ENCODE peak calls at places on chromosome 1, in ten cellular contexts. O is type B pancreatic cell; K is Peyer's patch; J is CD8-positive, alpha-beta T cell; Y is transverse colon; W is WTC11; C is mesothelial cell of epicardium; Z is GM12878; N is keratinocyte; E is tibial nerve. G is an unnamed sample.
A peak's percentile ranks its signal among the peaks of the same experiment; 100 is the strongest.

GRCh38 chr1:25744140-25744581 is 55.8 kb upstream of the SELENON start:
- DNase-seq in O (no peak), K (no peak), J (no peak), Y (peak; percentile 61), W (peak; percentile 61), C (no peak), Z (no peak), N (no peak), E (peak; percentile 72), G (no peak)

GRCh38 chr1:102897537-102897936 is 210.8 kb downstream of the COL11A1 start:
- DNase-seq in O (no peak), K (no peak), J (no peak), Y (no peak), W (no peak), C (no peak), Z (no peak), N (no peak), E (no peak), G (no peak)

GRCh38 chr1:182615468-182616129 is 11.4 kb upstream of the RGS16 start:
- DNase-seq in O (no peak), K (peak; percentile 33), J (no peak), Y (no peak), W (peak; percentile 31), C (no peak), Z (no peak), N (no peak), E (peak; percentile 61), G (no peak)

GRCh38 chr1:234970731-234971476 is 157.7 kb downstream of the TOMM20 start:
- DNase-seq in O (no peak), K (peak; percentile 39), J (no peak), Y (peak; percentile 67), W (peak; percentile 76), C (peak; percentile 71), Z (no peak), N (no peak), E (peak; percentile 80), G (no peak)

GRCh38 chr1:223217781-223218180 is 74.7 kb upstream of the TLR5 start:
- DNase-seq in O (peak; percentile 36), K (no peak), J (no peak), Y (no peak), W (no peak), C (peak; percentile 13), Z (no peak), N (no peak), E (no peak), G (no peak)

GRCh38 chr1:210234254-210234747 is 1.7 kb downstream of the SERTAD4 start:
- DNase-seq in O (no peak), K (no peak), J (no peak), Y (no peak), W (peak; percentile 48), C (no peak), Z (no peak), N (no peak), E (no peak), G (no peak)

GRCh38 chr1:186502087-186502486 is 41.2 kb upstream of the PDC start:
- DNase-seq in O (no peak), K (no peak), J (no peak), Y (no peak), W (no peak), C (no peak), Z (no peak), N (no peak), E (no peak), G (no peak)

GRCh38 chr1:42936309-42937078 is 22.2 kb downstream of the SLC2A1 start:
- DNase-seq in O (no peak), K (peak; percentile 39), J (no peak), Y (peak; percentile 67), W (no peak), C (no peak), Z (no peak), N (peak; percentile 92), E (peak; percentile 73), G (no peak)

GRCh38 chr1:1422465-1423244 is 1.6 kb upstream of the ANKRD65 start:
- DNase-seq in O (no peak), K (no peak), J (no peak), Y (no peak), W (peak; percentile 40), C (peak; percentile 50), Z (no peak), N (no peak), E (no peak), G (no peak)

GRCh38 chr1:227315500-227316346 is 2.6 kb downstream of the CDC42BPA start:
- DNase-seq in O (no peak), K (no peak), J (no peak), Y (peak; percentile 66), W (no peak), C (no peak), Z (no peak), N (no peak), E (peak; percentile 37), G (no peak)

GRCh38 chr1:189929501-189930099 is 548.1 kb downstream of the BRINP3 start:
- DNase-seq in O (no peak), K (no peak), J (no peak), Y (no peak), W (no peak), C (no peak), Z (no peak), N (no peak), E (no peak), G (no peak)

GRCh38 chr1:103783944-103784377 is 34.3 kb downstream of the AMY1C start:
- DNase-seq in O (no peak), K (no peak), J (no peak), Y (no peak), W (no peak), C (no peak), Z (peak; percentile 13), N (no peak), E (no peak), G (no peak)

GRCh38 chr1:232726048-232726779 is 79.0 kb upstream of the MAP10 start:
- DNase-seq in O (no peak), K (no peak), J (no peak), Y (no peak), W (no peak), C (no peak), Z (no peak), N (peak; percentile 42), E (no peak), G (no peak)

GRCh38 chr1:27519341-27520258 is 29.6 kb upstream of the WASF2 start:
- DNase-seq in O (no peak), K (no peak), J (no peak), Y (peak; percentile 36), W (no peak), C (no peak), Z (no peak), N (no peak), E (no peak), G (no peak)

GRCh38 chr1:156100205-156100995 is 14.1 kb upstream of the LMNA start:
- DNase-seq in O (no peak), K (no peak), J (no peak), Y (peak; percentile 44), W (no peak), C (no peak), Z (no peak), N (no peak), E (no peak), G (no peak)

GRCh38 chr1:154489863-154490262 is 12.2 kb upstream of the TDRD10 start:
- DNase-seq in O (no peak), K (no peak), J (no peak), Y (no peak), W (no peak), C (no peak), Z (no peak), N (no peak), E (no peak), G (no peak)

GRCh38 chr1:64864018-64864945 is 102.1 kb downstream of the JAK1 start:
- DNase-seq in O (no peak), K (peak; percentile 86), J (peak; percentile 30), Y (peak; percentile 78), W (no peak), C (no peak), Z (peak; percentile 92), N (no peak), E (peak; percentile 64), G (peak; percentile 21)

GRCh38 chr1:174874337-174875053 is 125.3 kb upstream of the CACYBP start:
- DNase-seq in O (no peak), K (peak; percentile 44), J (no peak), Y (peak; percentile 41), W (peak; percentile 45), C (no peak), Z (peak; percentile 40), N (no peak), E (no peak), G (no peak)
- TF ChIP-seq CTCF in O (no peak), K (no peak), J (no peak), Y (no peak), W (no peak), C (no peak), Z (no peak), N (no peak), E (no peak), G (no peak)

GRCh38 chr1:46535063-46535462 is 16.4 kb downstream of the KNCN start:
- DNase-seq in O (no peak), K (no peak), J (no peak), Y (peak; percentile 42), W (no peak), C (no peak), Z (no peak), N (no peak), E (no peak), G (no peak)
- TF ChIP-seq CTCF in O (peak; percentile 53), K (no peak), J (no peak), Y (peak; percentile 35), W (no peak), C (no peak), Z (peak; percentile 57), N (peak; percentile 57), E (peak; percentile 20), G (no peak)

GRCh38 chr1:245825128-245825901 is 670.5 kb downstream of the KIF26B start:
- DNase-seq in O (peak; percentile 49), K (no peak), J (no peak), Y (no peak), W (no peak), C (no peak), Z (no peak), N (no peak), E (no peak), G (no peak)
- TF ChIP-seq CTCF in O (no peak), K (no peak), J (no peak), Y (no peak), W (no peak), C (no peak), Z (no peak), N (no peak), E (no peak), G (no peak)

GRCh38 chr1:18529714-18530113 is 49.0 kb downstream of the KLHDC7A start:
- DNase-seq in O (no peak), K (no peak), J (no peak), Y (no peak), W (no peak), C (peak; percentile 27), Z (no peak), N (no peak), E (no peak), G (no peak)

GRCh38 chr1:18531503-18531845 is 50.7 kb downstream of the KLHDC7A start:
- DNase-seq in O (peak; percentile 42), K (no peak), J (no peak), Y (no peak), W (no peak), C (peak; percentile 19), Z (no peak), N (no peak), E (no peak), G (no peak)

GRCh38 chr1:18532390-18533170 is 51.9 kb downstream of the KLHDC7A start:
- DNase-seq in O (peak; percentile 37), K (no peak), J (no peak), Y (no peak), W (no peak), C (peak; percentile 16), Z (no peak), N (no peak), E (no peak), G (no peak)

GRCh38 chr1:18528616-18529015 is 47.9 kb downstream of the KLHDC7A start:
- DNase-seq in O (no peak), K (no peak), J (no peak), Y (no peak), W (no peak), C (no peak), Z (no peak), N (no peak), E (no peak), G (no peak)

GRCh38 chr1:18530567-18531502 is 50.1 kb downstream of the KLHDC7A start:
- DNase-seq in O (no peak), K (no peak), J (no peak), Y (peak; percentile 31), W (peak; percentile 43), C (peak; percentile 6), Z (no peak), N (no peak), E (no peak), G (no peak)
- TF ChIP-seq CTCF in O (peak; percentile 48), K (no peak), J (no peak), Y (peak; percentile 26), W (no peak), C (no peak), Z (no peak), N (peak; percentile 11), E (no peak), G (no peak)

G was measured in CD4-positive, alpha-beta T cell.